ENCODE peak calls at places on chromosomes 13 and 19, in four cellular contexts. P is GM12878, O is omental fat pad, J is neural progenitor cell. Y is an unnamed sample.

GRCh38 chr19:42284066-42284501 is 15.0 kb downstream of the CIC start:
- DNase-seq in J (peak; percentile 88), O (no peak), P (no peak), Y (peak; percentile 63)

GRCh38 chr13:20363604-20364003 is 131.5 kb upstream of the GJB6 start:
- DNase-seq in P (no peak), O (no peak), J (peak; percentile 18), Y (no peak)

GRCh38 chr19:43759515-43759914 is 4.8 kb upstream of the SMG9 start:
- DNase-seq in O (no peak), J (no peak), P (no peak), Y (no peak)

GRCh38 chr13:86591862-86592261 is 792.6 kb upstream of the SLITRK6 start:
- DNase-seq in O (no peak), J (no peak), P (no peak), Y (no peak)

GRCh38 chr19:8158411-8159074 is 9.2 kb upstream of the FBN3 start:
- DNase-seq in O (no peak), P (peak; percentile 57), J (peak; percentile 89), Y (no peak)

GRCh38 chr13:111241862-111242261 is 78.6 kb upstream of the TEX29 start:
- DNase-seq in J (no peak), O (no peak), P (no peak), Y (no peak)

GRCh38 chr13:39485314-39485700 is 117.7 kb downstream of the LHFPL6 start:
- DNase-seq in O (no peak), P (no peak), J (no peak), Y (no peak)

GRCh38 chr13:98751397-98752110 is 918 bp downstream of the SLC15A1 start:
- DNase-seq in O (no peak), P (no peak), J (peak; percentile 43), Y (no peak)

GRCh38 chr13:109744512-109745051 is 41.8 kb downstream of the IRS2 start:
- DNase-seq in O (peak; percentile 35), P (no peak), J (no peak), Y (no peak)

GRCh38 chr13:20702530-20702929 is 969 bp upstream of the IL17D start:
- DNase-seq in P (no peak), J (no peak), O (no peak), Y (no peak)

GRCh38 chr19:52734340-52734892 is 428 bp downstream of the ZNF611 start:
- DNase-seq in P (no peak), J (peak; percentile 59), O (no peak), Y (peak; percentile 28)

GRCh38 chr13:49954674-49955455 is 18.7 kb upstream of the SPRYD7 start:
- DNase-seq in P (no peak), J (no peak), O (no peak), Y (no peak)

GRCh38 chr13:27977476-27978300 is 8.6 kb upstream of the CDX2 start:
- DNase-seq in J (peak; percentile 77), P (no peak), O (no peak), Y (no peak)

GRCh38 chr13:51785592-51786424 is 18.2 kb downstream of the DHRS12 start:
- DNase-seq in O (no peak), J (peak; percentile 68), P (no peak), Y (no peak)

GRCh38 chr19:32227561-32228165 is 117.7 kb upstream of the ZNF507 start:
- DNase-seq in P (no peak), J (no peak), O (no peak), Y (no peak)

GRCh38 chr13:62643007-62643483 is 1227.4 kb upstream of the PCDH20 start:
- DNase-seq in P (peak; percentile 24), O (no peak), J (no peak), Y (no peak)

GRCh38 chr19:56491399-56491798 is 14.3 kb upstream of the ZNF667 start:
- DNase-seq in J (no peak), P (no peak), O (no peak), Y (no peak)

GRCh38 chr13:40994581-40995230 is 24.4 kb downstream of the ELF1 start:
- DNase-seq in J (no peak), P (no peak), O (no peak), Y (no peak)

GRCh38 chr19:41219924-41220567 is 1.0 kb downstream of the AXL start:
- DNase-seq in P (no peak), O (no peak), J (peak; percentile 28), Y (no peak)

GRCh38 chr19:3346677-3347353 is 19.6 kb upstream of the NFIC start:
- DNase-seq in P (no peak), J (no peak), O (no peak), Y (peak; percentile 90)

GRCh38 chr13:26563713-26564112 is 6.2 kb downstream of the WASF3 start:
- DNase-seq in P (no peak), O (no peak), J (no peak), Y (no peak)

GRCh38 chr19:54172764-54173699 is at the start of gene TMC4:
- DNase-seq in P (no peak), J (no peak), O (no peak), Y (no peak)

GRCh38 chr13:41386206-41386605 is 71.1 kb upstream of the RGCC start:
- DNase-seq in O (no peak), J (no peak), P (no peak), Y (no peak)

GRCh38 chr13:43116242-43116641 is 92.9 kb downstream of the DNAJC15 start:
- DNase-seq in J (no peak), P (no peak), O (no peak), Y (no peak)
- TF ChIP-seq CTCF in J (no peak), P (peak; percentile 31), O (no peak), Y (no peak)

GRCh38 chr19:19471682-19472081 is 43.7 kb downstream of the TSSK6 start:
- DNase-seq in P (no peak), J (no peak), O (no peak), Y (no peak)
- TF ChIP-seq CTCF in P (no peak), J (no peak), O (no peak), Y (no peak)

GRCh38 chr13:46612258-46612657 is 59.3 kb downstream of the LRCH1 start:
- DNase-seq in O (no peak), J (no peak), P (no peak), Y (no peak)

GRCh38 chr13:46615888-46616531 is 63.0 kb downstream of the LRCH1 start:
- DNase-seq in O (no peak), J (no peak), P (no peak), Y (no peak)

GRCh38 chr13:46617382-46617781 is 64.4 kb downstream of the LRCH1 start:
- DNase-seq in J (no peak), O (no peak), P (no peak), Y (no peak)

GRCh38 chr13:46613409-46614049 is 60.6 kb downstream of the LRCH1 start:
- DNase-seq in J (no peak), P (no peak), O (no peak), Y (no peak)

DNA sequence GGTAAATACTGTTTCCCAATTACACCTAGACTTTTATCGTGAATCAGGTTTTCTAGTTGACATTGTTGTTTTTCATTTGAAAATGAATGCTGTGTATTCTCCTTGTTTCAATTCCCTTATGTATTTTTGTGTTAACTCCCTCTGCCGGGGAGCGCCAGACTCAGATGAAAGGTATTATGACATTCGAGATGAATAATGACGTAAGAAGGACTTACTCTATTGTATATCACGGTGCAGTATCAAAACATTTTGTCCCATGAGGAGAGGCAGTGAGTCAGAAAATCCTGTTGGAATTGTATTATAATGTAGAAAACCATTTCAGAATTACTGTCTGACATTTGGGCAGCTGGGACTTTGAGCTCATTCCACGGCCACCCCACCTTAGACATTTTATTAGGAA is 61.6 kb downstream of the LRCH1 start:
- DNase-seq in P (no peak), J (no peak), O (no peak), Y (no peak)
- TF ChIP-seq CTCF in P (no peak), J (no peak), O (no peak), Y (no peak)

DNA sequence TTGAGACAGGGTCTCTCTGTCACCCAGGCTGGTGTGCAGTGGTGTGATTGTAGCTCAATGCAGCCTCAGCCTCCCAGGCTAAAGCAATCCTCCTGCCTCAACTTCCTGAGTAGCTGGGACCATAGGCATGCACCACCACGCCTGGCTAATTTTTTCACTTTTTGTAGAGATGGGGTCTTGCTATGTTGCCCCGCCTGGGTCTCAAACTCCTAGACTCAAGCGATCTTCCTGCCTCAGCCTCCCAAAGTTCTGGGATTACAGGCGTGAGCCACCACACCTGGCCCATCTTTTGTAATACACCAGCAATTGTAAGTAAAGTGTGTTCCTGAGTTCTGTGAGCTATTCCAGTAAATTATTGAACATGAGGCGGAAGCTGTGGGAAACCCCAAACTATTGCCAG is 6.7 kb downstream of the PLA2G4C start:
- DNase-seq in J (no peak), P (no peak), O (no peak), Y (no peak)
- TF ChIP-seq CTCF in J (no peak), P (no peak), O (no peak), Y (no peak)

GRCh38 chr13:72839831-72840426 is 58.0 kb downstream of the PIBF1 start:
- DNase-seq in J (peak; percentile 63), P (peak; percentile 3), O (no peak), Y (no peak)
- TF ChIP-seq CTCF in J (peak; percentile 75), P (peak; percentile 77), O (no peak), Y (peak; percentile 61)

DNA sequence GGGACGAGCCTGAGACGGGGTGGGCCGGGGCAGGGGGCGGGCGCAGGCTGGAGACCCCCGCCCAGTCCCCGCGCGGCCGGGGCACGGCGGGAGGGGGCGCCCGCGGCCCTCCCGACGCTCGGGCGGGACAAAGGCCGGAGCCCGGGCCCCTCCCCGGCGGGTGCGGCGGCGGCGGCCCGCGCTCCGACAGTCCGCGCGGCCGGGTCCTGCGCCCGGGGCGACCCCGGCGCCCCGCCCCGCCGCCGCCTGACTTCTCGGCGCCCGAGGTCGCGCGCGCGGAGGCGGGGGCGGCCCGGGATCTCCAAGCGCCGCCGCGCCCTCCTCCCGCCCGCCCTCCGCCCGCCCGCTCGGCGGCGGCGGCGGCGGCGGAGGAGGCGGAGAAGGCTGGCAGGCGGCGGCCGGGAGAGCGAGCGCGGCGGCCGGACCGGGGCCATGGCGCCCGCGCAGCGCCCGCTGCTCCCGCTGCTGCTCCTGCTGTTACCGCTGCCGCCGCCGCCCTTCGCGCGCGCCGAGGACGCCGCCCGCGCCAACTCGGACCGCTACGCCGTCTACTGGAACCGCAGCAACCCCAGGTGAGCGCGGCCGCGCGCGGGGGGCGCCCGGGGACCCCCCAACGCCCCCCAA is at the start of gene EFNA2:
- DNase-seq in J (peak; percentile 79), O (no peak), P (no peak), Y (no peak)
- TF ChIP-seq CTCF in J (peak; percentile 25), O (no peak), P (no peak), Y (no peak)

Y was measured in dorsolateral prefrontal cortex.